ENCODE peak calls at places on chromosomes 16 and 17, in six cellular contexts. U is WTC11, F is K562, V is H1, A is GM12878, G is HepG2. L is an unnamed sample.

GRCh38 chr17:10756604-10757003 is 26.8 kb upstream of the TMEM220 start:
- DNase-seq in U (no peak), F (no peak), V (no peak), A (no peak), G (no peak), L (no peak)

GRCh38 chr17:50783905-50784304 is 16.6 kb upstream of the ANKRD40CL start:
- DNase-seq in U (no peak), F (no peak), V (no peak), A (no peak), G (no peak), L (no peak)

GRCh38 chr16:16143038-16143763 is 80.1 kb downstream of the ABCC6 start:
- DNase-seq in U (peak), F (peak), V (no peak), A (no peak), G (peak), L (peak)

GRCh38 chr16:49459953-49460735 is 86.5 kb downstream of the C16orf78 start:
- DNase-seq in U (no peak), F (no peak), V (no peak), A (no peak), G (no peak), L (no peak)

GRCh38 chr17:63476857-63477470 is at the start of gene ACE:
- DNase-seq in U (peak), F (peak), V (no peak), A (no peak), G (no peak), L (peak)

GRCh38 chr17:41863074-41863843 is 2.0 kb downstream of the KLHL11 start:
- DNase-seq in U (no peak), F (no peak), V (no peak), A (no peak), G (no peak), L (peak)

GRCh38 chr16:72406390-72406789 is 234.4 kb upstream of the PMFBP1 start:
- DNase-seq in U (no peak), F (no peak), V (no peak), A (no peak), G (no peak), L (no peak)

GRCh38 chr17:21059761-21060160 is 16.9 kb upstream of the USP22 start:
- DNase-seq in U (no peak), F (no peak), V (no peak), A (no peak), G (no peak), L (no peak)

GRCh38 chr16:22673463-22673862 is 140.5 kb upstream of the HS3ST2 start:
- DNase-seq in U (no peak), F (no peak), V (no peak), A (no peak), G (no peak), L (no peak)

GRCh38 chr17:27868565-27868964 is 24.6 kb downstream of the LYRM9 start:
- DNase-seq in U (no peak), F (no peak), V (no peak), A (no peak), G (no peak), L (no peak)

GRCh38 chr16:84885024-84885910 is 65.5 kb downstream of the CRISPLD2 start:
- DNase-seq in U (peak), F (no peak), V (no peak), A (no peak), G (peak), L (peak)

GRCh38 chr16:48330847-48331204 is 54.4 kb downstream of the SIAH1 start:
- DNase-seq in U (no peak), F (no peak), V (no peak), A (no peak), G (no peak), L (no peak)

GRCh38 chr16:89018605-89019158 is 41.7 kb upstream of the CBFA2T3 start:
- DNase-seq in U (no peak), F (no peak), V (no peak), A (no peak), G (no peak), L (no peak)

GRCh38 chr16:89019511-89019910 is 42.5 kb upstream of the CBFA2T3 start:
- DNase-seq in U (no peak), F (no peak), V (no peak), A (no peak), G (no peak), L (no peak)

GRCh38 chr16:89022051-89022836 is 45.2 kb upstream of the CBFA2T3 start:
- DNase-seq in U (peak), F (no peak), V (no peak), A (no peak), G (no peak), L (no peak)

GRCh38 chr16:89020925-89021595 is 44.1 kb upstream of the CBFA2T3 start:
- DNase-seq in U (peak), F (no peak), V (no peak), A (no peak), G (no peak), L (no peak)

GRCh38 chr16:89020068-89020924 is 43.3 kb upstream of the CBFA2T3 start:
- DNase-seq in U (no peak), F (peak), V (no peak), A (peak), G (no peak), L (no peak)
- TF ChIP-seq CREB1 in U (no peak), F (no peak), V (no peak), A (no peak), G (no peak), L (no peak)

DNA sequence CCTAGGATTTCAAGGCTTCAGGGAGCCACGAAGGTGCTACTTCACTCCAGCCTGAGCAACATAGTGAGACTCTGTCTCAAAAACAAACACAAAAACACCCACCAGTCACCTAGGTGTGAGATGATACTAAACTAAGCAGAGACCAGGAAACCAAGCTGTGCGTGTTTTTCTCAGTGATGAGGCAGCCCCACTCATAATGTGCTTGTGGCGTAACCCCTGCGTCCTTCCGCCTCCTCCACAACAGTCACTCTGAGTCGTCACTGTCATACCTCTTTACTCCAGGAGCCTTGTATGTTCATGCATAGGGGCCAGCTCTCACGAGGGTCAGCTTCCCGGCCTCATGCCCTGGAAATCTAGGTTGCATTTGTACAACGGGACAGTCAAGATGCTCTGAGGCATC is 31.1 kb upstream of the SLC47A1 start:
- DNase-seq in U (no peak), F (no peak), V (no peak), A (no peak), G (no peak), L (no peak)
- TF ChIP-seq CREB1 in U (no peak), F (no peak), V (no peak), A (no peak), G (no peak), L (no peak)

GRCh38 chr16:30090607-30091332 is 954 bp downstream of the TBX6 start:
- DNase-seq in U (no peak), F (no peak), V (no peak), A (no peak), G (no peak), L (no peak)
- TF ChIP-seq CREB1 in U (no peak), F (no peak), V (no peak), A (no peak), G (no peak), L (no peak)

GRCh38 chr16:12673466-12673865 is 130.2 kb downstream of the CPPED1 start:
- DNase-seq in U (no peak), F (no peak), V (no peak), A (no peak), G (no peak), L (no peak)

GRCh38 chr16:12674096-12674495 is 129.6 kb downstream of the CPPED1 start:
- DNase-seq in U (no peak), F (no peak), V (no peak), A (no peak), G (no peak), L (no peak)

GRCh38 chr16:12674524-12674923 is 129.2 kb downstream of the CPPED1 start:
- DNase-seq in U (no peak), F (no peak), V (no peak), A (no peak), G (no peak), L (no peak)

GRCh38 chr16:12677472-12677871 is 126.2 kb downstream of the CPPED1 start:
- DNase-seq in U (no peak), F (no peak), V (no peak), A (no peak), G (no peak), L (no peak)

DNA sequence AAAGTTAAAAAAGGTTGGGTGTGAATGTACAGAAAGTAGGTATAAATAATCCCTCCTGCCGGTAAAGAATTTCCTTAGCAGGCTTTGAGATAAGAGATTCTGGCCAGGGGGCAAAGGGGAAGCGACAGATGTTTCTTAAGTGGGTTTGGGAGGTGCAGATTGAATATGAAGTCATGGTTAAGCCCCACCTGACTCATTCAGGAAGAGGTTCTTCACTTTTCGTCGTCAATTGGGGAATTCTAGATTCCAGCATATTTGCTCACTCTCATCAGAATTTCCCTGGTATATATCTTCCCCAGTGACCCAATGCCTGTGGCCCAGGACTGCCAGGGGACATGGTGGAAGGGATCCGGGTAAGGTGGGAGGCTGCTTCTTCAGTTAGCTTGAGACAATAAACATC is 127.8 kb downstream of the CPPED1 start:
- DNase-seq in U (no peak), F (peak), V (no peak), A (no peak), G (no peak), L (no peak)
- TF ChIP-seq CREB1 in U (no peak), F (no peak), V (no peak), A (peak), G (no peak), L (no peak)

GRCh38 chr17:66522591-66523272 is 220.3 kb downstream of the PRKCA start:
- DNase-seq in U (no peak), F (no peak), V (no peak), A (no peak), G (no peak), L (no peak)

GRCh38 chr17:66517336-66518009 is 215.1 kb downstream of the PRKCA start:
- DNase-seq in U (no peak), F (no peak), V (no peak), A (no peak), G (no peak), L (no peak)

GRCh38 chr17:66518108-66518507 is 215.7 kb downstream of the PRKCA start:
- DNase-seq in U (no peak), F (no peak), V (no peak), A (no peak), G (no peak), L (no peak)

GRCh38 chr17:66520986-66521385 is 218.6 kb downstream of the PRKCA start:
- DNase-seq in U (no peak), F (no peak), V (no peak), A (no peak), G (no peak), L (no peak)

DNA sequence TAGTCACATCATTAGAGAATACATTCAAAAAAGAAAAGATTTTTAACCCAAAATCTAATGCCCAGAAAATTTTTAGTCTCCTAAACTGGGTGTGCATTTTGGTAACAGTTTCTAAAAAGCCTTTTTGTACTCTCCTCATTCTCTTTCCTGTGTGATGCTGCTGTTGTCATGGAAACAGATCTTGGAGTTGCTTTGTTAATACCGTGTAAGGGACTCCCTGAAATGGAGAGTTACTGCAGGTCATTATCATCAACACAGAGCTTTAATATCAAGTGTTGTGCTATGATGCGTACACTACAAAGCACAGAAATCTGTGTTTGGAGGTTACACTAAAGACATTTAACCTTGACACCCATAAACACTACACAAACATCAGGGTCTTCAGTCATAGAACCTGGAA is 216.3 kb downstream of the PRKCA start:
- DNase-seq in U (no peak), F (no peak), V (no peak), A (no peak), G (no peak), L (peak)
- TF ChIP-seq CREB1 in U (no peak), F (no peak), V (no peak), A (no peak), G (no peak), L (no peak)

GRCh38 chr17:40556884-40557414 is 8.3 kb downstream of the CCR7 start:
- DNase-seq in U (peak), F (peak), V (no peak), A (no peak), G (no peak), L (no peak)
- TF ChIP-seq CREB1 in U (no peak), F (no peak), V (no peak), A (no peak), G (no peak), L (no peak)